ENCODE peak calls at places on chromosome 11, in six cellular contexts. Z is sigmoid colon; W is A673; M is lung; L is left lung; D is effector memory CD4-positive, alpha-beta T cell. Y is an unnamed sample.
A peak's percentile ranks its signal among the peaks of the same experiment; 100 is the strongest.

GRCh38 chr11:120512727-120513435 is 1.3 kb downstream of the GRIK4 start:
- DNase-seq in M (no peak), Z (no peak), L (no peak), D (no peak), W (peak; percentile 29), Y (no peak)

GRCh38 chr11:127670372-127670771 is 669.8 kb upstream of the KIRREL3 start:
- DNase-seq in M (no peak), D (no peak), W (no peak), Z (no peak), L (no peak), Y (no peak)

GRCh38 chr11:67507242-67507890 is 596 bp downstream of the CDK2AP2 start:
- DNase-seq in D (no peak), Z (peak; percentile 88), M (peak; percentile 84), W (peak; percentile 83), L (peak; percentile 85), Y (no peak)

GRCh38 chr11:38648597-38648996 is 2050.6 kb upstream of the RAG2 start:
- DNase-seq in M (no peak), L (no peak), D (no peak), Z (no peak), W (no peak), Y (peak; percentile 37)

GRCh38 chr11:127564803-127565202 is 564.2 kb upstream of the KIRREL3 start:
- DNase-seq in M (no peak), Z (no peak), W (no peak), D (no peak), L (no peak), Y (no peak)

GRCh38 chr11:416757-417621 is 2.2 kb upstream of the SIGIRR start:
- DNase-seq in D (peak; percentile 19), Z (no peak), M (no peak), L (no peak), W (no peak), Y (no peak)

GRCh38 chr11:71465054-71465453 is 12.1 kb downstream of the NADSYN1 start:
- DNase-seq in L (no peak), Z (no peak), M (no peak), D (no peak), W (no peak), Y (no peak)

GRCh38 chr11:25983280-25983679 is 348.6 kb upstream of the ANO3 start:
- DNase-seq in D (no peak), Z (no peak), M (no peak), W (no peak), L (no peak), Y (no peak)

GRCh38 chr11:102453286-102453797 is 777 bp upstream of the TMEM123 start:
- DNase-seq in L (no peak), W (no peak), M (no peak), Z (no peak), D (no peak), Y (peak; percentile 64)

GRCh38 chr11:82738116-82738515 is 4.5 kb upstream of the FAM181B start:
- DNase-seq in L (no peak), D (no peak), M (no peak), Z (no peak), W (peak; percentile 56), Y (no peak)

GRCh38 chr11:106276126-106276525 is 198.7 kb downstream of the AASDHPPT start:
- DNase-seq in Z (no peak), W (no peak), M (no peak), D (no peak), L (no peak), Y (no peak)

GRCh38 chr11:45879803-45880685 is 5.4 kb upstream of the MAPK8IP1 start:
- DNase-seq in L (no peak), M (no peak), Z (no peak), W (peak; percentile 99), D (no peak), Y (peak; percentile 60)

GRCh38 chr11:85745626-85746025 is 59.6 kb upstream of the CCDC89 start:
- DNase-seq in L (no peak), M (no peak), W (no peak), D (no peak), Z (no peak), Y (no peak)

GRCh38 chr11:3639841-3640240 is 2.0 kb downstream of the ART5 start:
- DNase-seq in D (no peak), W (no peak), L (no peak), M (no peak), Z (no peak), Y (no peak)

GRCh38 chr11:10409207-10409661 is 45.8 kb upstream of the AMPD3 start:
- DNase-seq in Z (no peak), W (no peak), D (no peak), L (no peak), M (no peak), Y (no peak)

GRCh38 chr11:32962016-32962415 is 53.7 kb upstream of the DEPDC7 start:
- DNase-seq in Z (no peak), W (no peak), M (no peak), D (no peak), L (no peak), Y (no peak)

GRCh38 chr11:94958118-94958517 is 15.2 kb downstream of the CWC15 start:
- DNase-seq in D (no peak), L (no peak), M (no peak), W (no peak), Z (no peak), Y (no peak)

GRCh38 chr11:8095356-8095755 is 14.3 kb downstream of the TUB start:
- DNase-seq in Z (peak; percentile 58), W (no peak), M (no peak), L (no peak), D (no peak), Y (no peak)

GRCh38 chr11:74055938-74056337 is 47.1 kb upstream of the UCP3 start:
- DNase-seq in L (no peak), D (no peak), Z (no peak), M (no peak), W (no peak), Y (peak; percentile 8)

GRCh38 chr11:108669711-108670110 is 4.8 kb downstream of the DDX10 start:
- DNase-seq in Z (no peak), L (no peak), M (no peak), D (no peak), W (no peak), Y (no peak)

GRCh38 chr11:107538821-107539220 is 26.7 kb downstream of the ALKBH8 start:
- DNase-seq in L (no peak), D (no peak), Z (no peak), W (no peak), M (no peak), Y (no peak)

GRCh38 chr11:111457731-111458368 is 54.3 kb downstream of the BTG4 start:
- DNase-seq in M (no peak), D (no peak), W (no peak), Z (no peak), L (no peak), Y (no peak)

GRCh38 chr11:16087886-16088285 is 268.5 kb downstream of the SOX6 start:
- DNase-seq in L (no peak), D (no peak), M (no peak), W (no peak), Z (no peak), Y (no peak)

GRCh38 chr11:67356551-67356866 is 3.2 kb upstream of the POLD4 start:
- DNase-seq in D (no peak), L (no peak), W (no peak), M (no peak), Z (no peak), Y (no peak)

GRCh38 chr11:47886096-47886495 is 37.9 kb upstream of the NUP160 start:
- DNase-seq in M (peak; percentile 58), L (peak; percentile 47), D (no peak), W (no peak), Z (peak; percentile 71), Y (peak; percentile 53)

GRCh38 chr11:113373981-113374560 is 13.5 kb upstream of the ANKK1 start:
- DNase-seq in D (no peak), Z (no peak), L (no peak), W (no peak), M (no peak), Y (no peak)

GRCh38 chr11:76706667-76707066 is 36.1 kb upstream of the LRRC32 start:
- DNase-seq in L (no peak), Z (no peak), W (no peak), D (no peak), M (no peak), Y (peak; percentile 14)
- H3K27me3 ChIP-seq in L (no peaks in the 10 kb centered on the region), Z (no peaks in the 10 kb centered on the region), W (no peaks in the 10 kb centered on the region), D (no peaks in the 10 kb centered on the region), M (no peaks in the 10 kb centered on the region), Y (peaks cover 9% of the 10 kb centered on the region)

GRCh38 chr11:6498544-6498943 is 1.5 kb downstream of the DNHD1 start:
- DNase-seq in L (no peak), M (no peak), D (no peak), W (no peak), Z (no peak), Y (no peak)
- H3K27ac ChIP-seq in L (no peak overlapping the region), M (no peak overlapping the region), D (no peak overlapping the region), W (no peak overlapping the region), Z (peak overlapping the region; percentile 76), Y (no peak overlapping the region)

GRCh38 chr11:66039765-66040164 is 9.2 kb downstream of the GAL3ST3 start:
- DNase-seq in W (no peak), L (no peak), Z (no peak), M (no peak), D (no peak), Y (no peak)
- H3K27me3 ChIP-seq in W (no peaks in the 10 kb centered on the region), L (no peaks in the 10 kb centered on the region), Z (no peaks in the 10 kb centered on the region), M (no peaks in the 10 kb centered on the region), D (no peaks in the 10 kb centered on the region), Y (peaks cover 6% of the 10 kb centered on the region)

GRCh38 chr11:87038235-87038960 is 664 bp downstream of the TMEM135 start:
- DNase-seq in M (no peak), W (no peak), Z (no peak), L (no peak), D (no peak), Y (no peak)

GRCh38 chr11:87036756-87037449 is 831 bp upstream of the TMEM135 start:
- DNase-seq in Z (no peak), D (no peak), M (no peak), W (no peak), L (no peak), Y (no peak)

GRCh38 chr11:87039371-87039770 is 1.6 kb downstream of the TMEM135 start:
- DNase-seq in D (no peak), W (no peak), M (no peak), Z (no peak), L (no peak), Y (no peak)

GRCh38 chr11:87035976-87036583 is 1.7 kb upstream of the TMEM135 start:
- DNase-seq in D (no peak), W (no peak), L (no peak), Z (no peak), M (no peak), Y (no peak)

GRCh38 chr11:87037450-87038234 is at the start of gene TMEM135:
- DNase-seq in L (peak; percentile 95), W (peak; percentile 97), D (peak; percentile 84), Z (peak; percentile 97), M (peak; percentile 94), Y (peak; percentile 77)
- H3K27ac ChIP-seq in L (peak within 1 kb of the TSS; percentile 84), W (peak within 1 kb of the TSS; percentile 83), D (peak within 1 kb of the TSS; percentile 64), Z (peak within 1 kb of the TSS; percentile 89), M (peak within 1 kb of the TSS; percentile 88), Y (peak within 1 kb of the TSS; percentile 60)